ENCODE peak calls at places on chromosomes 12 and 14, in six cellular contexts. J, O, T, P, F and C are unnamed samples.

GRCh38 chr12:10243803-10244520 is 31.3 kb downstream of the GABARAPL1 start:
- DNase-seq in J (no peak), O (no peak), T (no peak), P (no peak), F (no peak), C (no peak)

GRCh38 chr12:87428701-87429277 is 600.4 kb downstream of the C12orf50 start:
- DNase-seq in J (peak), O (no peak), T (no peak), P (no peak), F (no peak), C (peak)

GRCh38 chr14:67411375-67411774 is 590 bp downstream of the PLEK2 start:
- DNase-seq in J (no peak), O (no peak), T (no peak), P (no peak), F (no peak), C (no peak)

GRCh38 chr14:76644875-76645518 is 116.3 kb upstream of the VASH1 start:
- DNase-seq in J (peak), O (peak), T (peak), P (peak), F (no peak), C (peak)

GRCh38 chr12:117092511-117092780 is 6.8 kb downstream of the TESC start:
- DNase-seq in J (no peak), O (no peak), T (no peak), P (no peak), F (no peak), C (no peak)

GRCh38 chr12:12718382-12718761 is 1.2 kb downstream of the CDKN1B start:
- DNase-seq in J (no peak), O (no peak), T (no peak), P (no peak), F (no peak), C (peak)

GRCh38 chr12:31224768-31225448 is 101.0 kb downstream of the SINHCAF start:
- DNase-seq in J (no peak), O (no peak), T (no peak), P (no peak), F (no peak), C (no peak)

GRCh38 chr14:32984531-32984930 is 45.9 kb downstream of the NPAS3 start:
- DNase-seq in J (no peak), O (no peak), T (no peak), P (no peak), F (no peak), C (no peak)

GRCh38 chr12:89351489-89352241 is 636 bp downstream of the DUSP6 start:
- DNase-seq in J (peak), O (no peak), T (no peak), P (no peak), F (peak), C (no peak)

GRCh38 chr12:122227341-122227740 is 1.5 kb upstream of the DIABLO start:
- DNase-seq in J (no peak), O (no peak), T (no peak), P (no peak), F (no peak), C (no peak)

GRCh38 chr14:70257526-70257925 is 68.8 kb upstream of the SLC8A3 start:
- DNase-seq in J (no peak), O (peak), T (peak), P (no peak), F (no peak), C (no peak)

GRCh38 chr14:100239200-100239839 is 376 bp downstream of the YY1 start:
- DNase-seq in J (no peak), O (no peak), T (no peak), P (no peak), F (peak), C (no peak)

GRCh38 chr14:98227000-98227726 is 1044.8 kb downstream of the BCL11B start:
- DNase-seq in J (no peak), O (no peak), T (no peak), P (no peak), F (no peak), C (no peak)

GRCh38 chr14:40374221-40374620 is 942.0 kb upstream of the FBXO33 start:
- DNase-seq in J (no peak), O (no peak), T (no peak), P (no peak), F (no peak), C (no peak)

GRCh38 chr12:83461326-83461985 is 774.8 kb downstream of the TMTC2 start:
- DNase-seq in J (no peak), O (no peak), T (no peak), P (no peak), F (no peak), C (peak)

GRCh38 chr12:113911971-113912760 is 54.0 kb downstream of the RBM19 start:
- DNase-seq in J (no peak), O (no peak), T (no peak), P (no peak), F (no peak), C (no peak)

GRCh38 chr14:72451081-72451972 is 442.6 kb downstream of the DPF3 start:
- DNase-seq in J (no peak), O (no peak), T (no peak), P (peak), F (no peak), C (peak)

GRCh38 chr14:102966681-102967505 is 44.4 kb downstream of the AMN start:
- DNase-seq in J (no peak), O (no peak), T (no peak), P (no peak), F (no peak), C (no peak)

GRCh38 chr12:107912421-107913004 is 138.0 kb downstream of the ASCL4 start:
- DNase-seq in J (no peak), O (peak), T (no peak), P (peak), F (no peak), C (no peak)

GRCh38 chr14:31024577-31025334 is 693 bp upstream of the AP4S1 start:
- DNase-seq in J (peak), O (no peak), T (no peak), P (no peak), F (no peak), C (peak)

GRCh38 chr12:13218641-13219040 is 22.1 kb downstream of the EMP1 start:
- DNase-seq in J (no peak), O (no peak), T (no peak), P (no peak), F (no peak), C (peak)

GRCh38 chr12:120783197-120783596 is 57.6 kb downstream of the ACADS start:
- DNase-seq in J (peak), O (no peak), T (no peak), P (no peak), F (peak), C (peak)

DNA sequence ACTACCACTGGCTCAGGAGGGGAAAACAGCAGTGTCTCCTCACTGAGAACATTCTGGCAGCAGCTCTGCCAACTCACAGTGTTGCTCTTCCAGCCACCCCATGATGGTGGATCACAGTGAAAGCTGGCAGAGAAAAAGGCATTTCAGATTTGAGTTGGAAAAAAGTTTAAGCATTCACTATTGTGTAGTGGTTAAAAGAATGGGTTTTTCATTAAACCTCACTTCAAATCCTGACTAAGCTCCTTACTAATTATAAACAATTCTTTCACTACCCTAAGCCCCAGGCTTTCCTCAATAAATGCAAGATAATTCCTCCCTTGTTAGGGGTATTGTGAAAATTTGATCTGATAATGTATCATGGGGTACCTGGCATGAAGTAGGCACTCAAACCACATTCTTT is 518.1 kb downstream of the SNAPC1 start:
- DNase-seq in J (no peak), O (no peak), T (no peak), P (no peak), F (no peak), C (no peak)
- H3K23ac ChIP-seq in J (no peak), O (no peak), T (no peak), P (no peak), F (no peak), C (no peak)

DNA sequence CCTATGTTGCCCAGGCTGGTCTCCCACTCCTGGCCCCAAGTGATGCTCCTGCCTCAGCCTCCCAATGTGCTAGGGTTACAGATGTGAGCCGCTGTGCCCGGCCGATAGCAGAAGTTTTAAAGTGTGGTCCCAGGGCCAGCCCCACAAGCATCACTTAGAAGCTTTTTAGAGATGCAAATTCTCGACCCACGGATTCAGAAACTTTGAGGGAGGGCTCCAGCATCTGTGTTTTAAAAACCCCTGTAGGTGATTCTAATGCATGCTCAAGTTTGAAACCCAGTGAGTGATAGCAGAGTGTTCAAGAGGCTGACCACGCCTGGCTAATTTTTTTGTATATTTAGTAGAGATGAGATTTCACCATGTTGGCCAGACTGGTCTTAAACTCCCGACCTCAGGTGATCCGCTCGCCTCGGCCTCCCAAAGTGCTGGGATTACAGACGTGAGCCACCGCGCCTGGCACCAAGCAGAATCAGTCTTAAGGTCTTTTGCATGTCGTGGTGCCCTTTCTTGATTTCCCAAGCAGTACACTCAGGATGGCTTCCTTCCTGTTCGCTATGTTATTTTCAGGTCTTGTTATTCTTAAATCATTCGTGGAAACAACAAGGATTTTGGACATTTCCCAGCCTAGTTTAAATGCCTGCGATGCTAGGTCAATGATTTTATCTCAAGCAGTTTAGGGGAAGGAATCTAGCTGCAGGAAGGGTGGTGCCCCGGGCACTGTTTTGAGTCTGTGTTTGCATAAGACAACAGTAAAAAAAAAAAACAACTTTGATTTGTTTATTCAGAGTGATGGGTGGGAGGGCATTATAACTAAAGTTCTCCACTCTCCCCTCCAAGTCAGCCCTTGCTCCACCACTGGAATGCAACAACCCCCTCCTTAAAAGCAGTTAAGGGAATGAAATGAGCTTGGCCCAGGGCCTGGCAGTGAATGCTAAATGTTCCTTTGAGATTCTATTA is 9.2 kb upstream of the RILPL2 start:
- DNase-seq in J (peak), O (no peak), T (no peak), P (no peak), F (peak), C (peak)
- H2AFZ ChIP-seq in J (peak), O (no peak), T (no peak), P (peak), F (no peak), C (peak)

DNA sequence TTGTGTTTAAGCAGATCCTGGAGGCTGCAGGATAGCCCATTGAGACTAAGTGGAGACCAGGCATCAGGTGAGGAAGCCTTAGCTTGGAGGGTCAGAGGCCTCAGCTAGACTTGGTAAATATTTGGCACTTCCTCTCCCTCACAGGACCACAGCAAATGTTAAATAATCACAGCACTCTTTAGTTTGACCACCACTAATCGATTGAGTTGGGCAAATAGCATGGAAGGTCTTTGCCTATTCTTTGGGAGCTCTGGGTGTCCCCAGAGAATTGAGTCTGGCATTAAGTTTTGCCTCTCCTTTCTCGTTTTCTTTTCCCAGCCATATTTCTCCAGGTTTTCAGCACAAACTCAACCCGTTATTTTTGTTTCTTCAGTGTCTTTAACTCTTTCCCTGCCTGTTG is 61.4 kb downstream of the ETV6 start:
- DNase-seq in J (no peak), O (no peak), T (no peak), P (no peak), F (no peak), C (no peak)
- H3K23ac ChIP-seq in J (no peak), O (no peak), T (no peak), P (no peak), F (no peak), C (no peak)

GRCh38 chr12:47302111-47302597 is 222.4 kb upstream of the AMIGO2 start:
- DNase-seq in J (no peak), O (no peak), T (no peak), P (no peak), F (no peak), C (no peak)
- H2AFZ ChIP-seq in J (peak), O (no peak), T (no peak), P (no peak), F (no peak), C (no peak)

DNA sequence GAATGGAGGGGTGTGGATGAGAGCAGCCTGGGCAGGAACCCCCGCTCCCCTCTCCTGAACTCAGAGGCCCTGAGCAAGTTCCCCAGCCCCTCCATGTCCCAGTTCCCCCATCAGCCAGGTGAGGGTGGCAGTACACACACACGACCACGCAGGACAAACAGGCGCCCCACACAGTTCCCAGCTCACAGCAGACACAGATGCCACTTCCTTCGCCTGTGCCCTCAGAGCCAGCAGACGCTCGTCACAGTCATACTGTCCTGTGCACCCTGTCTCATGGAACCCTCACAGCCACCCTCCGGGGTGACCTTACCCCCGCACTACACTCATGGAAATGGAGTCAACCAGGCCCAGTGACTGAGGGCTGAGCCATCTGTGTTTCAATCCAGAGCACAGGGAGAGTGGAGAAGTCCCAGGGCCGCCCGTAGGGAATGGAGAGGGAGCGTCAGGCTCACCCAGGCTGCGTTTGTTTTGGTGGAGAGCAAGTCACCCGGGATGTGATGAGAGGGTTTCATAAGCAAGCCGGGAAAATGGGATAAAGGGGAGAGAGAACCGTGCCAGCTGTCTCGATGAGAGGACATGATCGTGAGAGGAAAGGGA is 47.5 kb upstream of the DYNC1H1 start:
- DNase-seq in J (no peak), O (no peak), T (no peak), P (no peak), F (no peak), C (no peak)
- H3K23ac ChIP-seq in J (no peak), O (no peak), T (no peak), P (peak), F (no peak), C (no peak)

GRCh38 chr12:25940886-25941285 is 17.6 kb upstream of the RASSF8 start:
- DNase-seq in J (no peak), O (no peak), T (no peak), P (no peak), F (no peak), C (no peak)
- H2AFZ ChIP-seq in J (no peak), O (no peak), T (no peak), P (no peak), F (no peak), C (no peak)

GRCh38 chr12:2890388-2891239 is at the start of gene TULP3:
- DNase-seq in J (peak), O (peak), T (peak), P (peak), F (peak), C (peak)
- H3K23ac ChIP-seq in J (peak), O (no peak), T (peak), P (peak), F (no peak), C (peak)